ENCODE peak calls at places on chromosome 11, in eight cellular contexts. K is vagina, X is HepG2, E is HL-60, N is sigmoid colon, P is endothelial cell of umbilical vein, I is HCT116, J is prostate gland. O is an unnamed sample.

GRCh38 chr11:119357069-119357468 is 10.6 kb upstream of the MFRP start:
- DNase-seq in N (no peak), E (no peak), X (no peak), J (no peak), I (no peak), P (no peak), K (no peak), O (no peak)

GRCh38 chr11:78069465-78069864 is 5.8 kb downstream of the THRSP start:
- DNase-seq in K (no peak), P (peak), I (no peak), N (no peak), J (no peak), X (no peak), E (no peak), O (no peak)

GRCh38 chr11:85822814-85823213 is 11.9 kb upstream of the SYTL2 start:
- DNase-seq in J (no peak), E (no peak), I (no peak), N (no peak), P (no peak), X (no peak), K (no peak), O (no peak)

GRCh38 chr11:2447253-2447950 is 2.6 kb downstream of the KCNQ1 start:
- DNase-seq in N (no peak), J (no peak), E (no peak), X (no peak), P (no peak), K (no peak), I (no peak), O (peak)

GRCh38 chr11:19445771-19446170 is 205.0 kb upstream of the E2F8 start:
- DNase-seq in J (no peak), I (no peak), E (no peak), K (no peak), X (no peak), P (no peak), N (no peak), O (no peak)

GRCh38 chr11:123487157-123487744 is 57.2 kb downstream of the GRAMD1B start:
- DNase-seq in P (no peak), N (no peak), J (no peak), I (no peak), E (no peak), K (no peak), X (no peak), O (no peak)

GRCh38 chr11:61793084-61793828 is 545 bp downstream of the FEN1 start:
- DNase-seq in E (no peak), P (no peak), J (no peak), K (no peak), X (peak), N (no peak), I (no peak), O (peak)

GRCh38 chr11:130523609-130524008 is 75.2 kb downstream of the ADAMTS15 start:
- DNase-seq in P (no peak), I (no peak), N (peak), J (no peak), E (no peak), X (no peak), K (no peak), O (no peak)

GRCh38 chr11:134655189-134655937 is 243.3 kb upstream of the B3GAT1 start:
- DNase-seq in P (no peak), E (no peak), J (no peak), X (no peak), K (peak), I (no peak), N (peak), O (peak)

GRCh38 chr11:34213366-34213765 is 107.9 kb downstream of the NAT10 start:
- DNase-seq in J (no peak), N (no peak), P (no peak), I (no peak), X (no peak), K (no peak), E (no peak), O (no peak)

GRCh38 chr11:35214792-35215193 is 75.8 kb downstream of the CD44 start:
- DNase-seq in J (no peak), X (no peak), I (peak), E (no peak), N (no peak), P (peak), K (no peak), O (no peak)

GRCh38 chr11:8959546-8960166 is 4.6 kb downstream of the TMEM9B start:
- DNase-seq in J (peak), P (peak), I (peak), N (no peak), E (peak), K (no peak), X (peak), O (no peak)

GRCh38 chr11:78374917-78375316 is 42.7 kb downstream of the GAB2 start:
- DNase-seq in K (no peak), P (no peak), I (no peak), J (no peak), E (no peak), N (no peak), X (no peak), O (no peak)

GRCh38 chr11:43576834-43577521 is 103.6 kb upstream of the HSD17B12 start:
- DNase-seq in K (no peak), P (peak), X (peak), I (peak), J (no peak), N (no peak), E (no peak), O (no peak)

GRCh38 chr11:69837791-69838190 is 18.6 kb upstream of the FGF3 start:
- DNase-seq in N (peak), E (no peak), J (no peak), X (no peak), I (no peak), P (no peak), K (no peak), O (peak)

GRCh38 chr11:72430743-72431570 is 3.4 kb downstream of the CLPB start:
- DNase-seq in J (peak), E (no peak), N (no peak), K (no peak), X (peak), I (no peak), P (peak), O (no peak)

GRCh38 chr11:128718064-128718463 is 24.2 kb downstream of the FLI1 start:
- DNase-seq in X (no peak), E (no peak), P (no peak), I (no peak), N (no peak), K (no peak), J (no peak), O (no peak)

GRCh38 chr11:92413757-92414513 is 189.3 kb downstream of the FAT3 start:
- DNase-seq in P (no peak), X (no peak), I (no peak), J (no peak), N (no peak), K (no peak), E (no peak), O (no peak)

GRCh38 chr11:118049771-118050170 is 27.1 kb upstream of the TMPRSS4 start:
- DNase-seq in P (no peak), I (no peak), E (no peak), K (peak), J (no peak), N (no peak), X (no peak), O (no peak)

GRCh38 chr11:2580444-2581050 is 119.2 kb downstream of the KCNQ1OT1 start:
- DNase-seq in I (no peak), E (no peak), X (no peak), J (no peak), K (no peak), P (no peak), N (peak), O (peak)

GRCh38 chr11:92159931-92160330 is 64.7 kb upstream of the FAT3 start:
- DNase-seq in E (no peak), P (no peak), I (no peak), J (no peak), K (no peak), N (no peak), X (no peak), O (no peak)

GRCh38 chr11:69402251-69402892 is 79.1 kb upstream of the LINC01488 start:
- DNase-seq in I (no peak), K (no peak), P (no peak), J (no peak), E (no peak), X (no peak), N (no peak), O (peak)

GRCh38 chr11:216081-216974 is 8.8 kb downstream of the RIC8A start:
- DNase-seq in X (peak), P (no peak), K (no peak), E (no peak), I (no peak), N (peak), J (no peak), O (no peak)

GRCh38 chr11:131694526-131695424 is 324.4 kb downstream of the NTM start:
- DNase-seq in J (peak), X (peak), K (peak), P (peak), I (peak), N (peak), E (peak), O (peak)

GRCh38 chr11:112925516-112926310 is 35.5 kb upstream of the NCAM1 start:
- DNase-seq in E (no peak), X (no peak), N (no peak), K (no peak), I (no peak), P (no peak), J (no peak), O (no peak)

GRCh38 chr11:69230856-69231425 is 63.0 kb upstream of the MYEOV start:
- DNase-seq in I (no peak), X (no peak), P (no peak), E (no peak), N (peak), K (peak), J (no peak), O (no peak)

GRCh38 chr11:131800452-131800851 is 430.0 kb downstream of the NTM start:
- DNase-seq in N (no peak), E (no peak), I (no peak), J (no peak), P (no peak), X (no peak), K (no peak), O (no peak)

GRCh38 chr11:88105952-88106351 is 69.3 kb downstream of the RAB38 start:
- DNase-seq in I (no peak), K (no peak), E (no peak), N (no peak), J (no peak), X (no peak), P (no peak), O (no peak)

GRCh38 chr11:67254768-67255167 is 11.5 kb upstream of the GRK2 start:
- DNase-seq in X (no peak), I (no peak), E (no peak), P (no peak), J (no peak), K (no peak), N (peak), O (no peak)

GRCh38 chr11:67253872-67254624 is 12.2 kb upstream of the GRK2 start:
- DNase-seq in E (no peak), K (no peak), I (no peak), X (no peak), J (no peak), N (peak), P (no peak), O (no peak)

GRCh38 chr11:67250059-67251043 is 15.9 kb upstream of the GRK2 start:
- DNase-seq in J (no peak), E (no peak), P (no peak), K (no peak), N (no peak), X (no peak), I (no peak), O (no peak)

GRCh38 chr11:67252831-67253239 is 13.4 kb upstream of the GRK2 start:
- DNase-seq in K (peak), E (no peak), P (peak), N (peak), J (no peak), I (no peak), X (no peak), O (no peak)

DNA sequence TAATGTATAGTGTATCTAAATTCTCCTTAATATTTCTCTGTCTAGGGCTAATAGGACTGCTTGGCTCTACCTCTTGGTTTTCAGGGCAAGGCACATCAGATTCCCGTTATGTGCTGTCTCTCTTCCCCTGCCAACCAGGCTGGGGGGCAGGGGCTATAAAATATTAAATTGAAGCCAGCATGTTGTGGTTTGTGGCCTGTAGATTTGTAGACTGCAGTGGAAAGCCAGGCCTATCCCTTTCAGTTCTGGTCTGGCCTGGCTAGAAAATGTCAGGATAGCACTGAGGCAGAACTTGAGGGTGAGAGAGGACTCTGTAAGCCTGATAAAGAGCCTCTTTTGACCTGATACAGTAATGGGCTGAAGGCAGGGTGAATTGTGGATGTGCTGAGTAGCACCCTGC is 14.4 kb upstream of the GRK2 start:
- DNase-seq in N (no peak), P (no peak), J (no peak), X (no peak), K (no peak), I (no peak), E (no peak), O (no peak)
- TF ChIP-seq POLR2AphosphoS5 in N (no peak), P (peak), J (no peak), X (peak), K (no peak), I (no peak), E (no peak), O (no peak)

GRCh38 chr11:10896493-10896892 is 38.6 kb upstream of the ZBED5 start:
- DNase-seq in P (no peak), J (no peak), I (no peak), X (no peak), E (no peak), N (no peak), K (no peak), O (no peak)
- H3K27ac ChIP-seq in P (no peak), J (no peak), I (no peak), X (no peak), E (no peak), N (no peak), K (no peak), O (no peak)

GRCh38 chr11:21405403-21405802 is 736.0 kb downstream of the NELL1 start:
- DNase-seq in P (no peak), N (no peak), J (no peak), X (no peak), K (no peak), E (no peak), I (no peak), O (no peak)
- TF ChIP-seq POLR2AphosphoS5 in P (no peak), N (no peak), J (no peak), X (no peak), K (no peak), E (no peak), I (no peak), O (no peak)

DNA sequence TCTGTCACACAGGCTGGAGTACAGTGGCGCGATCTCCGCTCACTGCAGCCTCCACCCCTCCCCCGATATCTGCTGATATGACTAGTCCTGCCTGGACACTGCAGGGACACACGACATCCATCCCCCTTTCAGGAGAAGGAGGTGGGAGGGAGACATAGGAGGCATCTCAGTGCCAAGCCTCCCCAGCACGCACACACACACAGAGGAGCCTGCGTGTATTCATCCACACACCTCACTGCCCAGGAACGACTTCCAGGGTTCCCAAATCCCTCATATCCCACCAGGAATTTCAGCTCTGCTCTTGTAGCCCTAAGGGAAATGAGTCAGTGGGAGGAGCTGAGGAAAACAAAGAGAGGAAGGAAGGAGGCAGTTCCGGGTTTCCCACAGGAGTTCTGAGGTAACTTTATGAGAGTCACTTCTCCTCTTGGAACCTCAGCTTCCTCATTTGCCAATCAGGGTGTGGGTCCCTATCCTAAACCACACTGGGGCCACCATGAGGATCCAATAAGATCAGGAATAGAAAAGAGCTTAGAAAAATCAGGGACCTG is 37.2 kb upstream of the ACER3 start:
- DNase-seq in J (no peak), P (peak), K (no peak), N (no peak), I (peak), X (peak), E (no peak), O (no peak)
- H3K27ac ChIP-seq in J (no peak), P (peak), K (no peak), N (no peak), I (peak), X (no peak), E (no peak), O (peak)

GRCh38 chr11:89182773-89183172 is 5.1 kb downstream of the TYR start:
- DNase-seq in P (no peak), I (no peak), J (no peak), E (no peak), K (no peak), N (no peak), X (no peak), O (no peak)
- TF ChIP-seq POLR2AphosphoS5 in P (no peak), I (no peak), J (no peak), E (no peak), K (no peak), N (no peak), X (no peak), O (no peak)

GRCh38 chr11:36451681-36452080 is 58.4 kb downstream of the TRAF6 start:
- DNase-seq in I (no peak), X (no peak), J (no peak), K (no peak), N (no peak), E (no peak), P (no peak), O (no peak)
- H3K27ac ChIP-seq in I (no peak), X (no peak), J (no peak), K (no peak), N (no peak), E (peak), P (no peak), O (no peak)

GRCh38 chr11:66006134-66006890 is 4.0 kb downstream of the BANF1 start:
- DNase-seq in J (no peak), K (no peak), N (no peak), E (no peak), I (no peak), X (no peak), P (no peak), O (no peak)

GRCh38 chr11:66002648-66003225 is 434 bp downstream of the BANF1 start:
- DNase-seq in E (no peak), P (no peak), N (peak), I (no peak), X (peak), J (peak), K (peak), O (no peak)

GRCh38 chr11:66003291-66003690 is 988 bp downstream of the BANF1 start:
- DNase-seq in I (no peak), N (no peak), K (no peak), E (no peak), P (no peak), X (no peak), J (no peak), O (no peak)

GRCh38 chr11:66004186-66004585 is 1.9 kb downstream of the BANF1 start:
- DNase-seq in P (no peak), K (peak), I (no peak), E (no peak), X (no peak), J (no peak), N (no peak), O (no peak)

GRCh38 chr11:66001941-66002647 is at the start of the genes BANF1 and EIF1AD:
- DNase-seq in P (peak), E (peak), K (peak), J (peak), X (peak), N (peak), I (peak), O (peak)
- TF ChIP-seq POLR2AphosphoS5 in P (peak), E (peak), K (peak), J (peak), X (peak), N (peak), I (peak), O (peak)

DNA sequence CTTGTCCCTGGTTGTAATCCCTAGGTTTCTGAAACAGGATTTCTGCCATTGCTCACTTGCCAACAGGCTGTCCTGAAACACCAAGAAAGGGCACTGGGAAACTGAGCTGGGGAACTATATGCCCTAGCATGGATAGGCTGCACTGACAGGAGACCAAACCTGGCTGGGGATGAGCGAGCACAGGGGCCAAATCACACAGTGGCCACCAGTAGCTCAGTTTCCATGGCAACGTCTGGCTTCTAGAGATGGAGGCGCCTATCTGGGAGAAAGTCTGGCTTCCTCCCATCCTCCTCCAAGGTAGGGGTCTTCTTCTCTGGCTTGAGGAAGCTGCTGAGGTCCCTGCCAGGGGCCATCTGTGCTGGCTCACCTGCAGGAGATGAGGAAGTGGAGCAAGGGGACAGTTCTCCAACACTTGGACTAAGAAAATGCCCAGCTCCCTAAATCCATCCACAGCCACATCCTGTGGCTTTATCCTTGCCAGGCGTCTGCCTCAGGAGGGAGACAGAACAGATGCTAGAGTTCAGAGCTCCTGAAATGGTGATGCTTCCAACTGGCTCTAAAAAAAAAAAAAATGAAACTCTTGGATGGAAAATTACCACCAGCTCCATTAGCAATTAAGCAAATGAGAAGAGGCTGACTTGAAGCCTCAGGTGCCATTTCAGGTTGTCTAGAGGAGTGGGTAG is 48.3 kb downstream of the SYT13 start:
- DNase-seq in P (no peak), K (no peak), I (no peak), X (no peak), E (no peak), J (no peak), N (peak), O (no peak)
- H3K27ac ChIP-seq in P (no peak), K (no peak), I (no peak), X (no peak), E (no peak), J (no peak), N (peak), O (no peak)